ENCODE peak calls at places on chromosomes 5 and 9, in four cellular contexts. One of them, this sample, is unnamed.

GRCh38 chr5:32767948-32768427 is 56.9 kb downstream of the NPR3 start:
- DNase-seq in hepatocyte: peak; percentile 45
- DNase-seq in MM.1S: no peak
- DNase-seq in HCT116: peak; percentile 54
- DNase-seq in this sample: no peak

GRCh38 chr9:89786650-89787049 is 181.8 kb downstream of the GADD45G start:
- DNase-seq in HCT116: no peak
- DNase-seq in hepatocyte: no peak
- DNase-seq in MM.1S: no peak
- DNase-seq in this sample: no peak

GRCh38 chr9:128716581-128717254 is 7.2 kb downstream of the ZDHHC12 start:
- DNase-seq in MM.1S: no peak
- DNase-seq in HCT116: no peak
- DNase-seq in hepatocyte: no peak
- DNase-seq in this sample: no peak

GRCh38 chr5:44292736-44293135 is 96.5 kb downstream of the FGF10 start:
- DNase-seq in MM.1S: no peak
- DNase-seq in hepatocyte: no peak
- DNase-seq in HCT116: no peak
- DNase-seq in this sample: no peak

GRCh38 chr9:136551401-136552116 is 5.7 kb upstream of the NOTCH1 start:
- DNase-seq in hepatocyte: peak; percentile 84
- DNase-seq in HCT116: no peak
- DNase-seq in MM.1S: no peak
- DNase-seq in this sample: peak; percentile 70

GRCh38 chr5:31434898-31435297 is 97.0 kb downstream of the DROSHA start:
- DNase-seq in MM.1S: no peak
- DNase-seq in HCT116: no peak
- DNase-seq in hepatocyte: no peak
- DNase-seq in this sample: no peak

GRCh38 chr9:106322741-106323140 is 540.2 kb upstream of the ZNF462 start:
- DNase-seq in hepatocyte: no peak
- DNase-seq in HCT116: no peak
- DNase-seq in MM.1S: no peak
- DNase-seq in this sample: no peak

GRCh38 chr9:93666279-93666784 is 89.9 kb downstream of the PHF2 start:
- DNase-seq in MM.1S: no peak
- DNase-seq in hepatocyte: no peak
- DNase-seq in HCT116: no peak
- DNase-seq in this sample: no peak

GRCh38 chr5:168637793-168638192 is 58.6 kb upstream of the PANK3 start:
- DNase-seq in MM.1S: no peak
- DNase-seq in HCT116: no peak
- DNase-seq in hepatocyte: no peak
- DNase-seq in this sample: no peak

GRCh38 chr5:95063492-95063891 is 221.4 kb downstream of the MCTP1 start:
- DNase-seq in HCT116: no peak
- DNase-seq in hepatocyte: no peak
- DNase-seq in MM.1S: no peak
- DNase-seq in this sample: peak; percentile 9

GRCh38 chr9:109953813-109954489 is 174.0 kb downstream of the PALM2AKAP2 start:
- DNase-seq in hepatocyte: no peak
- DNase-seq in MM.1S: no peak
- DNase-seq in HCT116: no peak
- DNase-seq in this sample: no peak

GRCh38 chr9:109830587-109830986 is 50.6 kb downstream of the PALM2AKAP2 start:
- DNase-seq in HCT116: no peak
- DNase-seq in hepatocyte: no peak
- DNase-seq in MM.1S: no peak
- DNase-seq in this sample: no peak

GRCh38 chr5:120405923-120406322 is 58.2 kb upstream of the PRR16 start:
- DNase-seq in hepatocyte: no peak
- DNase-seq in HCT116: no peak
- DNase-seq in MM.1S: peak; percentile 55
- DNase-seq in this sample: no peak

GRCh38 chr5:17275279-17276158 is 58.1 kb downstream of the BASP1 start:
- DNase-seq in MM.1S: no peak
- DNase-seq in hepatocyte: no peak
- DNase-seq in HCT116: no peak
- DNase-seq in this sample: no peak

GRCh38 chr9:131851414-131851813 is 111.5 kb upstream of the RAPGEF1 start:
- DNase-seq in HCT116: no peak
- DNase-seq in hepatocyte: no peak
- DNase-seq in MM.1S: no peak
- DNase-seq in this sample: no peak

GRCh38 chr9:128406848-128407391 is 13.7 kb upstream of the CERCAM start:
- DNase-seq in MM.1S: no peak
- DNase-seq in HCT116: no peak
- DNase-seq in hepatocyte: no peak
- DNase-seq in this sample: peak; percentile 36

GRCh38 chr5:150642991-150643710 is 2.7 kb downstream of the SYNPO start:
- DNase-seq in MM.1S: no peak
- DNase-seq in HCT116: no peak
- DNase-seq in hepatocyte: no peak
- DNase-seq in this sample: peak; percentile 1

GRCh38 chr5:150647275-150648251 is 7.1 kb downstream of the SYNPO start:
- DNase-seq in hepatocyte: no peak
- DNase-seq in MM.1S: no peak
- DNase-seq in HCT116: no peak
- DNase-seq in this sample: peak; percentile 59

GRCh38 chr5:150644496-150644895 is 4.0 kb downstream of the SYNPO start:
- DNase-seq in HCT116: no peak
- DNase-seq in hepatocyte: no peak
- DNase-seq in MM.1S: no peak
- DNase-seq in this sample: no peak

GRCh38 chr5:150644058-150644457 is 3.6 kb downstream of the SYNPO start:
- DNase-seq in MM.1S: no peak
- DNase-seq in HCT116: no peak
- DNase-seq in hepatocyte: no peak
- DNase-seq in this sample: peak; percentile 41

GRCh38 chr5:150645070-150645700 is 4.7 kb downstream of the SYNPO start:
- DNase-seq in HCT116: no peak
- DNase-seq in hepatocyte: no peak
- DNase-seq in MM.1S: no peak
- DNase-seq in this sample: peak; percentile 86
- TF ChIP-seq EZH2phosphoT487 in HCT116: no peak
- TF ChIP-seq EZH2phosphoT487 in hepatocyte: no peak
- TF ChIP-seq EZH2phosphoT487 in MM.1S: no peak
- TF ChIP-seq EZH2phosphoT487 in this sample: no peak

GRCh38 chr9:105248691-105249090 is 4.2 kb downstream of the SLC44A1 start:
- DNase-seq in HCT116: no peak
- DNase-seq in hepatocyte: no peak
- DNase-seq in MM.1S: no peak
- DNase-seq in this sample: no peak

GRCh38 chr9:105245720-105246161 is 1.3 kb downstream of the SLC44A1 start:
- DNase-seq in HCT116: no peak
- DNase-seq in MM.1S: peak; percentile 33
- DNase-seq in hepatocyte: no peak
- DNase-seq in this sample: no peak

GRCh38 chr9:105244996-105245719 is 707 bp downstream of the SLC44A1 start:
- DNase-seq in MM.1S: peak; percentile 69
- DNase-seq in hepatocyte: peak; percentile 85
- DNase-seq in HCT116: no peak
- DNase-seq in this sample: peak; percentile 53

GRCh38 chr9:105244274-105244995 is at the start of gene SLC44A1:
- DNase-seq in hepatocyte: peak; percentile 98
- DNase-seq in HCT116: peak; percentile 83
- DNase-seq in MM.1S: peak; percentile 96
- DNase-seq in this sample: peak; percentile 97

DNA sequence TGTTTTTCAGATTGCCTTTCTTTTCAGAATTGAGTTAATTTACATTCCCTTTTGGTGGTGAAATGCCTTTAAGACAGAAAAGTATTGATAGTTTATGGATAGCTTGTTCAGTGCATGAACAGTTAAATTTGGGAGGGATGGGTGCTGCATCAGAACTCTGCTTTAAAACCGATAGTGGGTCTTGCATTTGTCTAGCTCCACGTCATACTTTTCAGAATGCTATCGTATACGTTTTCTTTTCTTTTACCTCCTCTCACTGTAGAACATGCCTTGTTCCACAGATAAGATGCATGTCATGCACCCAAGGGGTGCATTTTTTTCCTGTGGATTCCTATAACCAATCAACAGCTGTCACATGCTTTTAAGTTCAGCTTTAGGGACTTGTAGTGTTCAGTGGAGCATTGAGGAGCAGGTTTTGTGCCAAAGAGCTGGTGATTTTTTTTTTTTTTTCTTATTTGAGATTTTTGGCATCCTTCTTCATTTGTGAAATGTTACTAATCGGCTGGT is 2.3 kb downstream of the SLC44A1 start:
- DNase-seq in hepatocyte: no peak
- DNase-seq in HCT116: no peak
- DNase-seq in MM.1S: peak; percentile 43
- DNase-seq in this sample: no peak
- TF ChIP-seq EZH2phosphoT487 in hepatocyte: no peak
- TF ChIP-seq EZH2phosphoT487 in HCT116: no peak
- TF ChIP-seq EZH2phosphoT487 in MM.1S: no peak
- TF ChIP-seq EZH2phosphoT487 in this sample: no peak

GRCh38 chr9:21967707-21968106 is 26.5 kb downstream of the CDKN2A start:
- DNase-seq in MM.1S: no peak
- DNase-seq in HCT116: no peak
- DNase-seq in hepatocyte: no peak
- DNase-seq in this sample: peak; percentile 18

GRCh38 chr9:21964925-21965385 is 29.2 kb downstream of the CDKN2A start:
- DNase-seq in HCT116: no peak
- DNase-seq in hepatocyte: peak; percentile 54
- DNase-seq in MM.1S: peak; percentile 13
- DNase-seq in this sample: peak; percentile 22

GRCh38 chr9:21966140-21966851 is 27.9 kb downstream of the CDKN2A start:
- DNase-seq in hepatocyte: no peak
- DNase-seq in HCT116: no peak
- DNase-seq in MM.1S: no peak
- DNase-seq in this sample: peak; percentile 14

GRCh38 chr9:21967169-21967568 is 27.0 kb downstream of the CDKN2A start:
- DNase-seq in MM.1S: no peak
- DNase-seq in HCT116: no peak
- DNase-seq in hepatocyte: no peak
- DNase-seq in this sample: peak; percentile 37

GRCh38 chr9:21965401-21965951 is 28.7 kb downstream of the CDKN2A start:
- DNase-seq in HCT116: no peak
- DNase-seq in MM.1S: no peak
- DNase-seq in hepatocyte: peak; percentile 81
- DNase-seq in this sample: peak; percentile 89
- TF ChIP-seq EZH2phosphoT487 in HCT116: no peak
- TF ChIP-seq EZH2phosphoT487 in MM.1S: no peak
- TF ChIP-seq EZH2phosphoT487 in hepatocyte: no peak
- TF ChIP-seq EZH2phosphoT487 in this sample: peak; percentile 90

DNA sequence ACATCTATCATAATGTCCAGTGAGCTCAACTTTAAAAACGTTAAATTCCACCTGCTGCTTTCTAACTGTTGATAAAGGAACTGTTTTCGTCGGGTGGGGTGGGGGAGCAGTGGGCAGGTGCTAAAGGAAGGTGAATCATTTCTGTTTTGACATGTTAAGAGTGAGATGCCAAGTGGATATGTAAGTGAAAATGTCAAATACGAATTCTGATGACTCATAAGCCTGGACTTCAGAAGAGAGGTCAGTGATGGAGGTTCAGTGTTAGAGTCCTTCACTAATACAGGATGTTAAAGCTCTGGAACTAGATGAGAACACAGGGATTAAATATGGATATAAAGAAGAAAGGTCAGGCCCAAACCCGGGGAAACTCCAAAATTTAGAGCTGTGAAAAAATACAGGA is 617.9 kb upstream of the CTNND2 start:
- DNase-seq in MM.1S: no peak
- DNase-seq in HCT116: no peak
- DNase-seq in hepatocyte: no peak
- DNase-seq in this sample: no peak
- TF ChIP-seq EZH2phosphoT487 in MM.1S: no peak
- TF ChIP-seq EZH2phosphoT487 in HCT116: no peak
- TF ChIP-seq EZH2phosphoT487 in hepatocyte: no peak
- TF ChIP-seq EZH2phosphoT487 in this sample: no peak

GRCh38 chr5:142820447-142820846 is 50.3 kb downstream of the ARHGAP26 start:
- DNase-seq in hepatocyte: no peak
- DNase-seq in MM.1S: no peak
- DNase-seq in HCT116: no peak
- DNase-seq in this sample: no peak

GRCh38 chr5:142819816-142820215 is 49.6 kb downstream of the ARHGAP26 start:
- DNase-seq in HCT116: no peak
- DNase-seq in hepatocyte: no peak
- DNase-seq in MM.1S: no peak
- DNase-seq in this sample: no peak

GRCh38 chr5:142823176-142823575 is 53.0 kb downstream of the ARHGAP26 start:
- DNase-seq in hepatocyte: no peak
- DNase-seq in HCT116: no peak
- DNase-seq in MM.1S: no peak
- DNase-seq in this sample: no peak

GRCh38 chr5:142821027-142821732 is 51.0 kb downstream of the ARHGAP26 start:
- DNase-seq in hepatocyte: no peak
- DNase-seq in HCT116: no peak
- DNase-seq in MM.1S: no peak
- DNase-seq in this sample: no peak

GRCh38 chr5:142821733-142822487 is 51.7 kb downstream of the ARHGAP26 start:
- DNase-seq in MM.1S: no peak
- DNase-seq in HCT116: peak; percentile 86
- DNase-seq in hepatocyte: peak; percentile 67
- DNase-seq in this sample: no peak
- TF ChIP-seq EZH2phosphoT487 in MM.1S: no peak
- TF ChIP-seq EZH2phosphoT487 in HCT116: no peak
- TF ChIP-seq EZH2phosphoT487 in hepatocyte: no peak
- TF ChIP-seq EZH2phosphoT487 in this sample: no peak

GRCh38 chr9:120877276-120878034 is 467 bp upstream of the PHF19 start:
- DNase-seq in hepatocyte: peak; percentile 77
- DNase-seq in HCT116: no peak
- DNase-seq in MM.1S: peak; percentile 83
- DNase-seq in this sample: peak; percentile 83
- TF ChIP-seq EZH2phosphoT487 in hepatocyte: no peak
- TF ChIP-seq EZH2phosphoT487 in HCT116: no peak
- TF ChIP-seq EZH2phosphoT487 in MM.1S: no peak
- TF ChIP-seq EZH2phosphoT487 in this sample: no peak

This sample was measured in neural progenitor cell.